ENCODE peak calls at places on chromosome 21, in nine cellular contexts. G, M, P, C, B, E, H, F and J are unnamed samples.

GRCh38 chr21:36589352-36589971 is 109.5 kb upstream of the SIM2 start:
- DNase-seq in G (no peak), P (no peak), H (no peak), B (peak), E (peak), F (peak), M (peak), C (peak), J (no peak)

GRCh38 chr21:46095814-46096595 is 1.9 kb upstream of the COL6A2 start:
- DNase-seq in P (no peak), H (no peak), G (no peak), F (no peak), B (no peak), M (no peak), C (no peak), E (no peak), J (no peak)

GRCh38 chr21:44602474-44602871 is 2.1 kb downstream of the KRTAP10-7 start:
- DNase-seq in G (no peak), H (no peak), B (no peak), E (no peak), M (no peak), F (no peak), P (no peak), C (no peak), J (no peak)

GRCh38 chr21:14567557-14568279 is 21.6 kb upstream of the SAMSN1 start:
- DNase-seq in P (no peak), G (no peak), C (no peak), E (peak), H (no peak), F (no peak), M (no peak), B (no peak), J (no peak)

GRCh38 chr21:21668198-21668597 is 670.0 kb downstream of the NCAM2 start:
- DNase-seq in G (no peak), P (no peak), B (no peak), F (no peak), M (no peak), H (no peak), E (no peak), C (no peak), J (no peak)

GRCh38 chr21:44439211-44439600 is 16.1 kb upstream of the LRRC3 start:
- DNase-seq in B (no peak), M (no peak), F (no peak), P (no peak), C (no peak), E (no peak), H (no peak), G (no peak), J (no peak)

GRCh38 chr21:46424621-46425020 is 34.1 kb upstream of the DIP2A start:
- DNase-seq in B (no peak), H (no peak), C (no peak), G (peak), M (no peak), P (no peak), E (no peak), F (no peak), J (no peak)

GRCh38 chr21:34335316-34335715 is 28.5 kb upstream of the KCNE2 start:
- DNase-seq in E (no peak), C (peak), P (no peak), F (peak), M (no peak), B (no peak), G (no peak), H (no peak), J (peak)

GRCh38 chr21:34086887-34087306 is 13.5 kb downstream of the MRPS6 start:
- DNase-seq in B (no peak), E (no peak), C (no peak), G (no peak), M (no peak), P (no peak), H (no peak), F (no peak), J (no peak)

GRCh38 chr21:43361127-43361492 is 65.8 kb downstream of the SIK1 start:
- DNase-seq in M (no peak), C (peak), F (no peak), P (no peak), E (no peak), B (no peak), G (no peak), H (no peak), J (no peak)

GRCh38 chr21:34910396-34910795 is 138.7 kb downstream of the RUNX1 start:
- DNase-seq in B (no peak), E (no peak), G (no peak), P (no peak), H (no peak), M (no peak), C (no peak), F (no peak), J (no peak)

GRCh38 chr21:23694396-23694795 is 1912.9 kb downstream of the MRPL39 start:
- DNase-seq in P (no peak), F (no peak), E (no peak), B (no peak), C (no peak), G (no peak), H (no peak), M (no peak), J (no peak)

GRCh38 chr21:32806810-32807386 is 35.3 kb upstream of the PAXBP1 start:
- DNase-seq in H (no peak), G (no peak), F (no peak), B (no peak), M (no peak), E (peak), P (no peak), C (peak), J (no peak)

GRCh38 chr21:27423073-27423472 is 456.2 kb upstream of the ADAMTS5 start:
- DNase-seq in P (peak), E (peak), M (no peak), C (peak), H (no peak), F (peak), G (no peak), B (no peak), J (peak)

GRCh38 chr21:38306833-38307232 is 50.0 kb downstream of the KCNJ15 start:
- DNase-seq in P (no peak), M (no peak), E (peak), G (no peak), C (peak), F (peak), B (no peak), H (no peak), J (peak)

GRCh38 chr21:44461438-44462089 is 6.3 kb downstream of the LRRC3 start:
- DNase-seq in C (peak), B (no peak), F (no peak), P (no peak), G (no peak), M (no peak), E (no peak), H (no peak), J (no peak)

GRCh38 chr21:43851593-43851992 is 13.4 kb upstream of the AGPAT3 start:
- DNase-seq in P (no peak), E (no peak), H (no peak), F (no peak), M (no peak), B (no peak), G (peak), C (no peak), J (no peak)

GRCh38 chr21:35350965-35351364 is 301.9 kb upstream of the RUNX1 start:
- DNase-seq in H (no peak), C (peak), P (peak), M (no peak), B (no peak), F (no peak), G (no peak), E (no peak), J (no peak)

GRCh38 chr21:35204850-35205564 is 155.9 kb upstream of the RUNX1 start:
- DNase-seq in C (peak), P (no peak), E (peak), G (peak), H (no peak), B (no peak), M (peak), F (peak), J (no peak)

GRCh38 chr21:34808569-34809204 is 139.9 kb downstream of the CLIC6 start:
- DNase-seq in H (no peak), E (peak), P (peak), M (no peak), F (no peak), B (no peak), C (peak), G (no peak), J (peak)

GRCh38 chr21:39612233-39613028 is at the start of gene B3GALT5:
- DNase-seq in P (no peak), H (no peak), G (no peak), F (no peak), B (no peak), C (peak), M (no peak), E (no peak), J (no peak)

GRCh38 chr21:46115441-46116188 is 17.7 kb downstream of the COL6A2 start:
- DNase-seq in P (no peak), M (peak), H (no peak), F (no peak), C (no peak), B (no peak), G (peak), E (no peak), J (no peak)

GRCh38 chr21:45109831-45110492 is 35.6 kb downstream of the ADARB1 start:
- DNase-seq in G (no peak), C (no peak), B (peak), H (no peak), F (no peak), E (no peak), P (peak), M (no peak), J (no peak)

GRCh38 chr21:34100789-34101188 is 27.4 kb downstream of the MRPS6 start:
- DNase-seq in B (no peak), M (no peak), P (no peak), G (no peak), H (no peak), C (no peak), F (no peak), E (no peak), J (no peak)

GRCh38 chr21:44702111-44702972 is 5.4 kb downstream of the KRTAP10-12 start:
- DNase-seq in P (no peak), G (peak), H (no peak), B (no peak), F (no peak), M (no peak), E (no peak), C (no peak), J (no peak)

GRCh38 chr21:45998276-45998701 is 16.7 kb downstream of the COL6A1 start:
- DNase-seq in B (no peak), G (peak), F (no peak), H (no peak), M (no peak), C (no peak), E (no peak), P (no peak), J (no peak)

GRCh38 chr21:34205811-34206635 is 132.6 kb downstream of the MRPS6 start:
- DNase-seq in M (no peak), P (no peak), F (no peak), H (no peak), E (no peak), B (peak), C (peak), G (no peak), J (no peak)

DNA sequence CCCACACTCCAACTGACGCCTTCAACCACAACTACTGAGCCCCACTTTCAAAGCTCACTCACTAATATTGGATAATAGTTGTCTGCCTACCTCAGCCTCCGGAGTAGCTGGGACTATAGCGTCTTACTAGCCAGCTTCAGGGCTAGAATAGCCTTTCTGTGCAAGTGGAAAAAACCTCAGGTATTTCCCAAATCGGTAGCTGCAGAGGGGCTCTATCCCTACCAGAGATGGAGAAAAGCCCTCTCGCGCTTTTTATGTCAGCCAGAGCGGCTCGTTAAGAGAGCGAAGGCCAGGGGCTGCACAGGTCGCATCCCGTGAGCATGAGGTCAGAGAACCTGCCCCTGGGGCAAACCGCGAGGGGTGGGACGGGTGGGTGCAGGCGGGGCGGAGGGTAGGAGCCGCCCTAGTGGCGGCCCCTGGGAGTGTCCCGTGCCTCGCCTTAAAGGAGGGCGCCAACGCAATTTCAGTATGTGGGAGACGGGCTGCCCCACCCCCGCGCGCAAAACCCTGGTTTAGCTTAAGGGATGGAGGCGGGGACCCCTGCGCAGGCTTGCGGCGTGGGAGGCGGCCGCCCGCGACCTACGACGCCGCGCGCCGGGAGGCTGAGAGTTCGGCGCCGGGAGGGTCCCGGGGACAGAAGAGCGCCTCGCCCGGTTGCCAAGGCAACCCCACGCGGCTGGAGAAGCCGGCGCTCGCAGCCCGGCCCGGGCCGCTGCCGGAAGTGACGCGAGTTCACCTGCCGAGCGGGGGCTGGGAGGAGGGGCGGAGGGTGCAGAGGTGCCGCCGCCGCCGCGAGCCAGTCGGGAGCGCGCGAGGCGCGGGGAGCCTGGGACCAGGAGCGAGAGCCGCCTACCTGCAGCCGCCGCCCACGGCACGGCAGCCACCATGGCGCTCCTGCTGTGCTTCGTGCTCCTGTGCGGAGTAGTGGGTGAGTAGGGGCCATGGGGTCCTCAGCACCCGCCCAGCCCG is at the start of gene CXADR:
- DNase-seq in C (no peak), H (no peak), E (peak), F (no peak), M (peak), B (no peak), G (peak), P (no peak), J (peak)
- TF ChIP-seq CTCF in C (peak), H (peak), E (peak), F (peak), M (peak), B (peak), G (peak), P (peak), J (peak)

DNA sequence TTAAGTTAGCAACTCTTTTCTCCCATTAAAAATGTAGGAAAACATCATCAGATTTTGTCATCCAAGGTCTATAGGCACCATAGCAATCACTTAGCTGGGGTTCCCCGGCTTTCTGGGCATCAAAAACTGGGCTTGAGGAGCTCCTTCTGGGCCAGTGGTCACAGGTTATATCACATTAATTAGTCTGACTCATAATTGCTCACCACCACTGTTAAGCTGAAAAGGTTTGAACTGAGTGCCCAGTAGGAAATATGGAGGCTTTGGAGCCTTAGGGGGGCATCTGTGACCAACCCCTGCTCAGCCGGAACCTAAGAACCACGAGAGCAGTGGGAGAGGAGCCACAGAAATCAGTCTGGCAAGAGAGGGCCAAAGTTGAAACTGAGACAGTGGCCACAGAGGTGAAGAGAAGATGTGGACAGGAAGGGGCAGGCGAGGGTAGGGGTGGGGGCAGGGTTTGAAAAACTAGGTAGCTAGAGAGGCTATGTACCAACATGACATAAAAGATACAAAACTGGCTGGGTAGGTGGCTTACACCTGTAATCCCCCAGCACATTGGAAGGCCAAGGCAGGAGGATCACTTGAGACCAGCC is 28.2 kb upstream of the TIAM1 start:
- DNase-seq in B (no peak), M (no peak), F (no peak), G (no peak), H (no peak), P (no peak), C (no peak), E (no peak), J (no peak)
- H3K4me3 ChIP-seq in B (no peak), M (no peak), F (no peak), G (no peak), H (no peak), P (no peak), C (no peak), E (no peak), J (no peak)

GRCh38 chr21:16004523-16004922 is 274.7 kb downstream of the USP25 start:
- DNase-seq in B (no peak), M (no peak), F (no peak), E (no peak), C (no peak), P (no peak), H (no peak), G (no peak), J (no peak)

GRCh38 chr21:16007933-16008332 is 278.2 kb downstream of the USP25 start:
- DNase-seq in E (peak), H (no peak), M (no peak), F (no peak), B (no peak), C (no peak), G (no peak), P (no peak), J (no peak)

GRCh38 chr21:15999741-16000140 is 270.0 kb downstream of the USP25 start:
- DNase-seq in F (no peak), G (no peak), C (no peak), P (no peak), E (no peak), B (no peak), H (no peak), M (no peak), J (no peak)

GRCh38 chr21:16004121-16004520 is 274.3 kb downstream of the USP25 start:
- DNase-seq in G (no peak), P (no peak), E (peak), F (no peak), H (no peak), B (no peak), M (no peak), C (no peak), J (no peak)

GRCh38 chr21:16002872-16003466 is 273.2 kb downstream of the USP25 start:
- DNase-seq in E (peak), M (no peak), G (no peak), P (no peak), C (peak), F (no peak), B (no peak), H (no peak), J (no peak)
- TF ChIP-seq CTCF in E (peak), M (no peak), G (no peak), P (peak), C (peak), F (peak), B (no peak), H (peak), J (peak)

GRCh38 chr21:41725421-41726021 is 41.3 kb downstream of the RIPK4 start:
- DNase-seq in P (no peak), M (no peak), F (no peak), B (no peak), H (no peak), E (no peak), G (no peak), C (no peak), J (no peak)

GRCh38 chr21:41726058-41726558 is 40.7 kb downstream of the RIPK4 start:
- DNase-seq in F (no peak), C (no peak), G (no peak), P (no peak), E (no peak), M (no peak), B (no peak), H (no peak), J (no peak)

GRCh38 chr21:41727784-41728763 is 38.8 kb downstream of the RIPK4 start:
- DNase-seq in H (no peak), P (no peak), C (no peak), B (no peak), G (no peak), M (no peak), E (no peak), F (no peak), J (no peak)

GRCh38 chr21:41726630-41726969 is 40.3 kb downstream of the RIPK4 start:
- DNase-seq in M (no peak), C (no peak), E (no peak), H (no peak), B (no peak), P (no peak), F (no peak), G (no peak), J (no peak)

GRCh38 chr21:41726970-41727783 is 39.7 kb downstream of the RIPK4 start:
- DNase-seq in H (no peak), C (peak), P (no peak), B (no peak), M (no peak), G (no peak), F (no peak), E (peak), J (peak)
- H3K4me3 ChIP-seq in H (no peak), C (no peak), P (no peak), B (no peak), M (no peak), G (no peak), F (no peak), E (no peak), J (no peak)